ENCODE peak calls at places on chromosome 1, in five cellular contexts. W is stimulated activated CD8-positive, alpha-beta memory T cell treated with anti-CD3 and anti-CD28 coated beads, Interleukin-4, amount 100 ng/mL, for 1 hour; Q is AG04450; O is COLO829; M is HuH-7. U is an unnamed sample.

GRCh38 chr1:226938903-226939438 is 1.1 kb upstream of the COQ8A start:
- DNase-seq in W (no peak), Q (no peak), O (no peak), M (no peak), U (no peak)

GRCh38 chr1:190949932-190950331 is 472.3 kb upstream of the BRINP3 start:
- DNase-seq in W (no peak), O (no peak), Q (no peak), M (no peak), U (no peak)

GRCh38 chr1:47599777-47600176 is 161.9 kb downstream of the FOXD2 start:
- DNase-seq in O (no peak), W (no peak), Q (no peak), M (no peak), U (no peak)

GRCh38 chr1:61011514-61012263 is 70.7 kb upstream of the NFIA start:
- DNase-seq in O (no peak), Q (no peak), W (no peak), M (no peak), U (no peak)

GRCh38 chr1:46166521-46167462 is 8.1 kb upstream of the TSPAN1 start:
- DNase-seq in O (no peak), W (no peak), Q (no peak), M (no peak), U (no peak)

GRCh38 chr1:168733241-168733640 is 4.2 kb upstream of the DPT start:
- DNase-seq in Q (no peak), W (no peak), O (peak), M (no peak), U (no peak)

GRCh38 chr1:9384751-9385245 is 92.1 kb downstream of the SPSB1 start:
- DNase-seq in M (no peak), Q (no peak), O (peak), W (no peak), U (no peak)

GRCh38 chr1:116164056-116164889 is 53.1 kb downstream of the MAB21L3 start:
- DNase-seq in Q (no peak), O (no peak), M (no peak), W (no peak), U (no peak)

GRCh38 chr1:220767312-220768126 is 19.2 kb upstream of the MTARC1 start:
- DNase-seq in W (no peak), O (no peak), M (peak), Q (peak), U (no peak)

GRCh38 chr1:208850441-208850840 is 606.3 kb upstream of the PLXNA2 start:
- DNase-seq in Q (no peak), O (no peak), W (no peak), M (no peak), U (no peak)

GRCh38 chr1:156656779-156657160 is 14.9 kb downstream of the BCAN start:
- DNase-seq in W (no peak), O (no peak), M (no peak), Q (no peak), U (no peak)